ENCODE peak calls at places on chromosomes 5 and 9, in eight cellular contexts. N is posterior cingulate gyrus; C is fibroblast of gingiva; D is stimulated activated CD8-positive, alpha-beta memory T cell treated with anti-CD3 and anti-CD28 coated beads, Interleukin-7, amount 100 ng/mL, for 48 hours; P is NCI-H82; S is stimulated activated CD4-positive, alpha-beta T cell treated with anti-CD3 and anti-CD28 coated beads, Interleukin-4, amount 100 ng/mL, for 24 hours; W is H4; Q is IMR-90. F is an unnamed sample.

GRCh38 chr9:130444565-130445221 is at the start of gene ASS1:
- DNase-seq in N (peak; percentile 46), C (peak; percentile 68), D (peak; percentile 30), P (peak; percentile 93), S (peak; percentile 38), W (no peak), Q (no peak), F (no peak)

GRCh38 chr5:173670130-173670591 is 53.7 kb upstream of the BOD1 start:
- DNase-seq in N (no peak), C (no peak), D (no peak), P (no peak), S (no peak), W (no peak), Q (peak; percentile 29), F (peak; percentile 38)

GRCh38 chr5:115850771-115851416 is 9.2 kb downstream of the AP3S1 start:
- DNase-seq in N (no peak), C (peak; percentile 52), D (no peak), P (no peak), S (no peak), W (peak; percentile 16), Q (peak; percentile 66), F (no peak)

GRCh38 chr5:7650755-7651154 is 200.2 kb downstream of the CFAP90 start:
- DNase-seq in N (no peak), C (no peak), D (no peak), P (no peak), S (no peak), W (no peak), Q (no peak), F (no peak)

GRCh38 chr9:85522459-85523092 is 219.2 kb downstream of the AGTPBP1 start:
- DNase-seq in N (peak; percentile 71), C (peak; percentile 48), D (peak; percentile 4), P (no peak), S (peak; percentile 4), W (no peak), Q (peak; percentile 25), F (no peak)

GRCh38 chr9:91817493-91818225 is 132.4 kb downstream of the ROR2 start:
- DNase-seq in N (no peak), C (peak; percentile 100), D (no peak), P (peak; percentile 50), S (no peak), W (peak; percentile 56), Q (peak; percentile 95), F (no peak)

GRCh38 chr9:124661184-124661755 is 109.8 kb downstream of the NR6A1 start:
- DNase-seq in N (no peak), C (no peak), D (no peak), P (peak; percentile 36), S (no peak), W (no peak), Q (peak; percentile 19), F (no peak)

GRCh38 chr5:174608631-174609097 is 115.7 kb upstream of the MSX2 start:
- DNase-seq in N (peak; percentile 34), C (no peak), D (peak; percentile 2), P (peak; percentile 33), S (no peak), W (peak; percentile 77), Q (no peak), F (peak; percentile 64)

GRCh38 chr5:10233505-10233904 is 16.2 kb downstream of the ATPSCKMT start:
- DNase-seq in N (peak; percentile 41), C (peak; percentile 94), D (no peak), P (peak; percentile 69), S (no peak), W (peak; percentile 79), Q (peak; percentile 97), F (no peak)

GRCh38 chr5:161230222-161230621 is 316.3 kb downstream of the GABRB2 start:
- DNase-seq in N (no peak), C (no peak), D (no peak), P (no peak), S (no peak), W (no peak), Q (no peak), F (no peak)

GRCh38 chr9:3807601-3808000 is 281.8 kb upstream of the RFX3 start:
- DNase-seq in N (no peak), C (no peak), D (no peak), P (no peak), S (no peak), W (no peak), Q (no peak), F (no peak)

GRCh38 chr5:178477224-178478201 is 112.7 kb downstream of the COL23A1 start:
- DNase-seq in N (no peak), C (peak; percentile 37), D (no peak), P (no peak), S (no peak), W (no peak), Q (no peak), F (no peak)

GRCh38 chr5:94847726-94848125 is 229.3 kb downstream of the SLF1 start:
- DNase-seq in N (no peak), C (no peak), D (no peak), P (no peak), S (no peak), W (no peak), Q (no peak), F (no peak)

GRCh38 chr5:93378073-93378472 is 202.9 kb downstream of the NR2F1-AS1 start:
- DNase-seq in N (no peak), C (peak; percentile 73), D (no peak), P (no peak), S (no peak), W (peak; percentile 15), Q (peak; percentile 95), F (no peak)

GRCh38 chr5:36251218-36251617 is 9.5 kb upstream of the NADK2 start:
- DNase-seq in N (no peak), C (no peak), D (no peak), P (no peak), S (no peak), W (no peak), Q (no peak), F (no peak)

F was measured in suprapubic skin.